ENCODE peak calls at places on chromosome 7, in nine cellular contexts. N is prostate gland; L is naive thymus-derived CD4-positive, alpha-beta T cell; Z is Peyer's patch; S is Karpas-422; Q is CD8-positive, alpha-beta memory T cell; P is lower lobe of right lung; F is ovary; C is aorta. E is an unnamed sample.

GRCh38 chr7:75937958-75938786 is 23.2 kb downstream of the POR start:
- DNase-seq in S (no peak), F (peak; percentile 50), Z (no peak), Q (no peak), N (no peak), P (peak; percentile 77), L (no peak), C (peak; percentile 85), E (no peak)

GRCh38 chr7:115013887-115014286 is 92.0 kb downstream of the MDFIC start:
- DNase-seq in L (no peak), S (no peak), C (no peak), P (no peak), N (no peak), F (no peak), Q (no peak), Z (no peak), E (no peak)

GRCh38 chr7:133081119-133081604 is 728 bp downstream of the CHCHD3 start:
- DNase-seq in F (no peak), Q (no peak), P (no peak), S (peak; percentile 48), L (no peak), Z (peak; percentile 54), N (no peak), C (no peak), E (peak; percentile 7)

GRCh38 chr7:110835889-110836288 is 255.0 kb upstream of the LRRN3 start:
- DNase-seq in L (no peak), F (no peak), S (no peak), Q (no peak), C (no peak), P (no peak), N (no peak), Z (no peak), E (no peak)

GRCh38 chr7:26784118-26784517 is 80.3 kb downstream of the SKAP2 start:
- DNase-seq in F (no peak), N (no peak), S (no peak), P (no peak), L (no peak), Z (no peak), C (no peak), Q (no peak), E (no peak)

GRCh38 chr7:13050703-13051102 is 363.3 kb downstream of the ARL4A start:
- DNase-seq in Q (no peak), S (no peak), L (no peak), N (no peak), C (no peak), F (no peak), P (no peak), Z (no peak), E (no peak)

GRCh38 chr7:107972075-107972482 is 30.9 kb downstream of the LAMB1 start:
- DNase-seq in N (no peak), S (no peak), Z (no peak), P (no peak), F (peak; percentile 72), Q (no peak), L (no peak), C (no peak), E (no peak)

GRCh38 chr7:130419652-130420051 is 21.2 kb downstream of the CEP41 start:
- DNase-seq in F (no peak), Q (peak; percentile 40), N (no peak), Z (no peak), P (no peak), S (no peak), L (no peak), C (no peak), E (no peak)

GRCh38 chr7:149225656-149226055 is 13.8 kb upstream of the ZNF212 start:
- DNase-seq in N (no peak), L (no peak), Z (no peak), P (no peak), S (no peak), C (no peak), F (no peak), Q (no peak), E (no peak)

GRCh38 chr7:99173787-99174186 is 29.9 kb upstream of the SMURF1 start:
- DNase-seq in P (peak; percentile 58), C (no peak), N (no peak), Q (no peak), S (no peak), Z (no peak), L (no peak), F (no peak), E (no peak)

GRCh38 chr7:1987591-1988532 is 244.9 kb downstream of the MAD1L1 start:
- DNase-seq in S (no peak), N (no peak), C (no peak), P (no peak), Z (no peak), Q (no peak), F (no peak), L (no peak), E (no peak)

GRCh38 chr7:143416565-143417149 is 8.0 kb upstream of the EPHA1 start:
- DNase-seq in Q (peak; percentile 56), F (no peak), S (peak; percentile 78), P (no peak), C (no peak), Z (no peak), L (peak; percentile 34), N (peak; percentile 29), E (no peak)

GRCh38 chr7:93205046-93205445 is 21.2 kb downstream of the HEPACAM2 start:
- DNase-seq in Q (no peak), Z (no peak), S (no peak), P (no peak), N (no peak), L (no peak), C (no peak), F (no peak), E (no peak)

GRCh38 chr7:17408245-17408903 is 109.9 kb downstream of the AHR start:
- DNase-seq in Z (no peak), N (no peak), P (peak; percentile 52), C (peak; percentile 62), F (peak; percentile 71), Q (no peak), L (no peak), S (no peak), E (peak; percentile 78)

GRCh38 chr7:150688630-150689029 is 3.1 kb downstream of the GIMAP2 start:
- DNase-seq in Q (no peak), N (no peak), Z (no peak), L (no peak), P (no peak), S (no peak), C (no peak), F (no peak), E (no peak)

GRCh38 chr7:44061645-44062179 is 3.7 kb downstream of the PGAM2 start:
- DNase-seq in S (no peak), F (no peak), Z (peak; percentile 21), C (no peak), N (no peak), Q (no peak), L (no peak), P (no peak), E (no peak)

GRCh38 chr7:54825368-54825767 is 66.4 kb upstream of the SEC61G start:
- DNase-seq in Z (no peak), Q (no peak), C (no peak), N (no peak), L (no peak), P (no peak), S (no peak), F (no peak), E (no peak)

GRCh38 chr7:54823776-54824175 is 64.8 kb upstream of the SEC61G start:
- DNase-seq in Q (no peak), N (no peak), F (no peak), Z (no peak), P (peak; percentile 51), C (no peak), L (no peak), S (no peak), E (no peak)

GRCh38 chr7:54827719-54828118 is 68.7 kb upstream of the SEC61G start:
- DNase-seq in F (no peak), L (no peak), Z (no peak), S (no peak), C (no peak), N (no peak), Q (no peak), P (no peak), E (no peak)

GRCh38 chr7:54824655-54825054 is 65.6 kb upstream of the SEC61G start:
- DNase-seq in L (no peak), S (no peak), N (no peak), Z (no peak), C (no peak), P (no peak), F (no peak), Q (no peak), E (no peak)
- H3K9me3 ChIP-seq in L (no peaks in the 10 kb centered on the region), S (no peaks in the 10 kb centered on the region), N (no peaks in the 10 kb centered on the region), Z (no peaks in the 10 kb centered on the region), C (no peaks in the 10 kb centered on the region), P (no peaks in the 10 kb centered on the region), F (no peaks in the 10 kb centered on the region), Q (no peaks in the 10 kb centered on the region), E (peaks cover 2% of the 10 kb centered on the region)

GRCh38 chr7:100680589-100681271 is 7.2 kb downstream of the GNB2 start:
- DNase-seq in P (peak; percentile 46), N (no peak), L (no peak), Q (no peak), Z (peak; percentile 49), F (peak; percentile 47), C (peak; percentile 56), S (no peak), E (no peak)
- H3K36me3 ChIP-seq in P (peaks cover 96% of the 10 kb centered on the region), N (peaks cover 19% of the 10 kb centered on the region), L (peaks cover 92% of the 10 kb centered on the region), Q (peaks cover 28% of the 10 kb centered on the region), Z (no peaks in the 10 kb centered on the region), F (no peaks in the 10 kb centered on the region), C (peaks cover 13% of the 10 kb centered on the region), S (peaks cover 11% of the 10 kb centered on the region), E (peaks cover 35% of the 10 kb centered on the region)

GRCh38 chr7:28270536-28270935 is 89.9 kb upstream of the JAZF1 start:
- DNase-seq in C (no peak), L (no peak), N (no peak), Q (no peak), P (no peak), S (no peak), F (no peak), Z (no peak), E (no peak)

GRCh38 chr7:28277364-28277763 is 96.8 kb upstream of the JAZF1 start:
- DNase-seq in L (no peak), N (no peak), C (no peak), P (no peak), F (no peak), Z (no peak), S (no peak), Q (no peak), E (no peak)

GRCh38 chr7:28276303-28276702 is 95.7 kb upstream of the JAZF1 start:
- DNase-seq in Z (no peak), N (no peak), C (no peak), L (no peak), S (no peak), F (no peak), P (no peak), Q (no peak), E (no peak)

GRCh38 chr7:28269700-28270361 is 89.2 kb upstream of the JAZF1 start:
- DNase-seq in L (no peak), S (peak; percentile 64), Z (no peak), F (no peak), C (no peak), P (no peak), Q (no peak), N (no peak), E (no peak)

GRCh38 chr7:28272461-28272877 is 91.9 kb upstream of the JAZF1 start:
- DNase-seq in C (peak; percentile 59), S (peak; percentile 68), Q (peak; percentile 5), N (no peak), P (peak; percentile 46), F (peak; percentile 32), Z (peak; percentile 46), L (no peak), E (peak; percentile 46)
- H3K4me3 ChIP-seq in C (no peak overlapping the region), S (no peak overlapping the region), Q (no peak overlapping the region), N (no peak overlapping the region), P (no peak overlapping the region), F (no peak overlapping the region), Z (no peak overlapping the region), L (no peak overlapping the region), E (no peak overlapping the region)

GRCh38 chr7:158548726-158549125 is 38.9 kb downstream of the PTPRN2 start:
- DNase-seq in Z (no peak), C (no peak), S (no peak), L (no peak), Q (no peak), P (no peak), F (no peak), N (no peak), E (no peak)
- H3K9me3 ChIP-seq in Z (no peaks in the 10 kb centered on the region), C (no peaks in the 10 kb centered on the region), S (no peaks in the 10 kb centered on the region), L (no peaks in the 10 kb centered on the region), Q (no peaks in the 10 kb centered on the region), P (no peaks in the 10 kb centered on the region), F (no peaks in the 10 kb centered on the region), N (no peaks in the 10 kb centered on the region), E (no peaks in the 10 kb centered on the region)

E was measured in MG63.